ENCODE peak calls at places on chromosome 7, in four cellular contexts. One of them, this sample, is unnamed.

GRCh38 chr7:115211171-115211570 is 289.3 kb downstream of the MDFIC start:
- DNase-seq in neuronal stem cell: no peak
- DNase-seq in PC-9: no peak
- DNase-seq in OCI-LY7: no peak
- DNase-seq in this sample: no peak

GRCh38 chr7:41579961-41580935 is 122.6 kb downstream of the INHBA start:
- DNase-seq in PC-9: peak
- DNase-seq in neuronal stem cell: no peak
- DNase-seq in OCI-LY7: no peak
- DNase-seq in this sample: no peak

GRCh38 chr7:91276909-91277308 is 12.7 kb downstream of the FZD1 start:
- DNase-seq in PC-9: no peak
- DNase-seq in OCI-LY7: no peak
- DNase-seq in neuronal stem cell: no peak
- DNase-seq in this sample: no peak

GRCh38 chr7:112358456-112358855 is 91.8 kb upstream of the IFRD1 start:
- DNase-seq in OCI-LY7: no peak
- DNase-seq in PC-9: no peak
- DNase-seq in neuronal stem cell: no peak
- DNase-seq in this sample: no peak

GRCh38 chr7:81526971-81527370 is 242.9 kb downstream of the HGF start:
- DNase-seq in OCI-LY7: no peak
- DNase-seq in PC-9: no peak
- DNase-seq in neuronal stem cell: no peak
- DNase-seq in this sample: no peak

GRCh38 chr7:22587322-22587721 is 87.3 kb upstream of the STEAP1B start:
- DNase-seq in OCI-LY7: no peak
- DNase-seq in PC-9: no peak
- DNase-seq in neuronal stem cell: no peak
- DNase-seq in this sample: no peak

GRCh38 chr7:91182819-91183405 is 81.3 kb upstream of the FZD1 start:
- DNase-seq in PC-9: no peak
- DNase-seq in OCI-LY7: no peak
- DNase-seq in neuronal stem cell: no peak
- DNase-seq in this sample: no peak

GRCh38 chr7:99372275-99373085 is 2.0 kb upstream of the ARPC1B start:
- DNase-seq in OCI-LY7: no peak
- DNase-seq in neuronal stem cell: no peak
- DNase-seq in PC-9: peak
- DNase-seq in this sample: peak

GRCh38 chr7:136114966-136115762 is 138.0 kb upstream of the MTPN start:
- DNase-seq in OCI-LY7: peak
- DNase-seq in neuronal stem cell: peak
- DNase-seq in PC-9: peak
- DNase-seq in this sample: peak

GRCh38 chr7:148664319-148664718 is 34.4 kb upstream of the CUL1 start:
- DNase-seq in OCI-LY7: no peak
- DNase-seq in PC-9: no peak
- DNase-seq in neuronal stem cell: no peak
- DNase-seq in this sample: no peak

GRCh38 chr7:50531928-50532327 is 33.3 kb downstream of the DDC start:
- DNase-seq in OCI-LY7: no peak
- DNase-seq in neuronal stem cell: no peak
- DNase-seq in PC-9: no peak
- DNase-seq in this sample: no peak

GRCh38 chr7:106978425-106979386 is 65.8 kb upstream of the PRKAR2B start:
- DNase-seq in OCI-LY7: no peak
- DNase-seq in PC-9: no peak
- DNase-seq in neuronal stem cell: no peak
- DNase-seq in this sample: no peak

GRCh38 chr7:108193593-108194498 is 63.7 kb upstream of the LAMB4 start:
- DNase-seq in OCI-LY7: no peak
- DNase-seq in PC-9: no peak
- DNase-seq in neuronal stem cell: no peak
- DNase-seq in this sample: no peak

GRCh38 chr7:16810112-16810511 is 5.3 kb upstream of the AGR2 start:
- DNase-seq in neuronal stem cell: no peak
- DNase-seq in PC-9: no peak
- DNase-seq in OCI-LY7: no peak
- DNase-seq in this sample: no peak

GRCh38 chr7:27165089-27165654 is at the start of gene HOXA9:
- DNase-seq in PC-9: no peak
- DNase-seq in OCI-LY7: no peak
- DNase-seq in neuronal stem cell: no peak
- DNase-seq in this sample: no peak

GRCh38 chr7:31028417-31028988 is 23.6 kb upstream of the ADCYAP1R1 start:
- DNase-seq in OCI-LY7: no peak
- DNase-seq in PC-9: no peak
- DNase-seq in neuronal stem cell: no peak
- DNase-seq in this sample: no peak

GRCh38 chr7:44132039-44132438 is 8.7 kb upstream of the POLD2 start:
- DNase-seq in PC-9: no peak
- DNase-seq in neuronal stem cell: no peak
- DNase-seq in OCI-LY7: no peak
- DNase-seq in this sample: no peak

GRCh38 chr7:116354546-116355422 is 144.4 kb downstream of the TES start:
- DNase-seq in PC-9: peak
- DNase-seq in OCI-LY7: no peak
- DNase-seq in neuronal stem cell: no peak
- DNase-seq in this sample: no peak
- H2AFZ ChIP-seq in PC-9: no peak
- H2AFZ ChIP-seq in OCI-LY7: no peak
- H2AFZ ChIP-seq in neuronal stem cell: no peak
- H2AFZ ChIP-seq in this sample: no peak

DNA sequence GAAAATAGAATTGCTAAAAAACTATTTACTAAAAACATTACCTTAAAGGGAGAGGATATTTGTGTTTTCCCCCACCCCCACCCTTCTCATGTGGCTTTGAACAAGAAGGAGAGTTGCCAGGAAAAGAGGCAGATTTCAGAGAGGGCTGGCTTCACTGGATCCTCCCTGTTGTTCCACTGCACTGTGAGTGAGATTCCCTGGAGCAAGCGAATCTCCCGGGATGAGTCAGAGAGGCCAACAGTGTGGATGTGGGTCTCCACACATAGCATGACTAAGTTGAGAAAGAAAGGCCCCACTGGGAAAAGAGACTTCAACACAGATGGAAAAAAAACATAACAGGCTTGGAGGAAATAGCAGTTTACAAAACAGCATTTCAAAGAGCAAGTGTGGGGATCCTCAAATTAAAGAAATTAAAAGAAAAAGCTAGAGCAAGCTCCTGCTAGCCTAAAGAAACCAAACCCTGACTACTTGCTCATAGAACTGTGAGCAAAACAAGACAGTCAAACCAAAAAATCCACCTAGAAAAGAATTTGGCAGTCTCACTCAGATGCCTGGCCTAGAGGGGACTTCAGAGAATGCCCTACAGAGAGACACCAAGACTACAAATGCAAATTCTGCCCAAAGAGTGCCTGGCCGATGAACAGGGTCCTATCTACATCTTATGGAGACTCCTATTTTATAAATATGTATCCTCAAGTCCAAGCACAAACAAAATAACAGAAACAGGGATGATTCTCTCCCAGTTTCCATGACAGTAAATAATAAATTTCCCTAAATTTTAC is 3.4 kb downstream of the CAV1 start:
- DNase-seq in PC-9: peak
- DNase-seq in neuronal stem cell: no peak
- DNase-seq in OCI-LY7: no peak
- DNase-seq in this sample: no peak
- H3K4me2 ChIP-seq in PC-9: peak
- H3K4me2 ChIP-seq in neuronal stem cell: no peak
- H3K4me2 ChIP-seq in OCI-LY7: no peak
- H3K4me2 ChIP-seq in this sample: no peak

DNA sequence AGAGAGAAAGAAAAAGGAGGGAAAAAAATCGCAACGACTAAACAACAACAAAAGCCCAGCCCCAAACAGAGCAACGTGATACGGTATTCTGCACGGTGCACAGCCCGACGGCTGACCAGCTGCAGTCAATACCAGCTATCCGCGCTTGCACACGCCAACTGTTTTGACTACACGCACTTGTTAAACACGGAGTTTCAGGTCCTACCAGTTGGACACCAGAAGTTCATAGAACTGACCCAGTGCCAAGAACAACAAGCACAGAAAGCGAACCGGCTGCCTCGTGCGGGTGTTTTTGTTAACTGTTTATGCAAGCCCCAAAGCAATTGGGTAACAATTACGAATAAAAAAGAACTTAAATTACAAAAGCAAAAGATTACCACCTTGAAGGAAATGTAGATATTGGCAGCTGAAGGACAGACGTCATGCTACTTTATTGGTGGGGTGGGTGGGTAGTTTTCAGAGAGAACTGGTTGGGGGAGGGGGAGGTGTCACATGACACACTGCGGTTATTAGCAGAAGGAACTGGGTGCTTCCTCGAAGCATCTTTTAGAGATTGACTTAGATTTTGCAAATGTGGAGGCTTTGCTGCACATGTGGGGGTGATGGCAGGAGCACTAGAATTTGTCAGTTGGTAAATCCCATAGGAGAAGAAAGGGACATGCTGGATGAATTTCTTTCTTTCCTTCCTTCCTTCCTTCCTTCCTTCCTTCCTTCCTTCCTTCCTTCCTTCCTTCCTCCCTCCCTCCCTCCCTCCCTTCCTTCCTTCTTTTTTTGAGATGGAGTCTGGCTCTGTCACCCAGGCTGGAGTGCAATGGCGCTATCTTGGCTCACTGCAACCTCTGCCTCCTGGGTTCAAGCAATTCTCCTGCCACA is 110.6 kb upstream of the EFCAB10 start:
- DNase-seq in neuronal stem cell: no peak
- DNase-seq in PC-9: peak
- DNase-seq in OCI-LY7: peak
- DNase-seq in this sample: peak
- H2AFZ ChIP-seq in neuronal stem cell: no peak
- H2AFZ ChIP-seq in PC-9: no peak
- H2AFZ ChIP-seq in OCI-LY7: peak
- H2AFZ ChIP-seq in this sample: no peak

GRCh38 chr7:7292085-7292484 is 109.7 kb downstream of the C1GALT1 start:
- DNase-seq in OCI-LY7: no peak
- DNase-seq in PC-9: no peak
- DNase-seq in neuronal stem cell: no peak
- DNase-seq in this sample: no peak

GRCh38 chr7:7293092-7293491 is 110.7 kb downstream of the C1GALT1 start:
- DNase-seq in neuronal stem cell: no peak
- DNase-seq in OCI-LY7: no peak
- DNase-seq in PC-9: no peak
- DNase-seq in this sample: no peak

GRCh38 chr7:7290429-7291122 is 108.2 kb downstream of the C1GALT1 start:
- DNase-seq in OCI-LY7: no peak
- DNase-seq in neuronal stem cell: no peak
- DNase-seq in PC-9: no peak
- DNase-seq in this sample: no peak

GRCh38 chr7:7294914-7295313 is 112.6 kb downstream of the C1GALT1 start:
- DNase-seq in neuronal stem cell: no peak
- DNase-seq in PC-9: no peak
- DNase-seq in OCI-LY7: no peak
- DNase-seq in this sample: no peak

GRCh38 chr7:7292608-7293007 is 110.3 kb downstream of the C1GALT1 start:
- DNase-seq in PC-9: no peak
- DNase-seq in OCI-LY7: no peak
- DNase-seq in neuronal stem cell: no peak
- DNase-seq in this sample: no peak
- H3K4me2 ChIP-seq in PC-9: no peak
- H3K4me2 ChIP-seq in OCI-LY7: no peak
- H3K4me2 ChIP-seq in neuronal stem cell: no peak
- H3K4me2 ChIP-seq in this sample: no peak

This sample was measured in neural progenitor cell.